ENCODE peak calls at places on chromosome 6, in five cellular contexts. L is Ammon's horn; Z is CD4-positive, alpha-beta T cell; C is stimulated activated CD4-positive, alpha-beta T cell treated with anti-CD3 and anti-CD28 coated beads, Interleukin-4, amount 100 ng/mL, for 24 hours; J is lower lobe of right lung. V is an unnamed sample.

GRCh38 chr6:69774740-69775350 is 22.0 kb downstream of the LMBRD1 start:
- DNase-seq in Z (no peak), L (no peak), J (no peak), C (no peak), V (no peak)

GRCh38 chr6:25341923-25342619 is 62.9 kb downstream of the CARMIL1 start:
- DNase-seq in Z (no peak), J (no peak), C (no peak), L (no peak), V (no peak)

GRCh38 chr6:106642476-106642875 is 13.1 kb downstream of the QRSL1 start:
- DNase-seq in C (no peak), J (no peak), L (peak; percentile 11), Z (no peak), V (no peak)

GRCh38 chr6:64074981-64075380 is 439.4 kb downstream of the PHF3 start:
- DNase-seq in L (no peak), Z (no peak), C (no peak), J (no peak), V (no peak)

GRCh38 chr6:167568407-167569024 is 243.6 kb downstream of the TTLL2 start:
- DNase-seq in Z (no peak), C (no peak), L (no peak), J (no peak), V (no peak)

GRCh38 chr6:129957941-129958898 is 60.2 kb upstream of the L3MBTL3 start:
- DNase-seq in J (no peak), L (no peak), Z (no peak), C (no peak), V (no peak)

GRCh38 chr6:6696867-6697531 is 108.5 kb downstream of the LY86 start:
- DNase-seq in C (no peak), Z (no peak), L (peak; percentile 83), J (peak; percentile 85), V (no peak)

GRCh38 chr6:107101661-107102413 is 13.5 kb downstream of the BEND3 start:
- DNase-seq in J (no peak), Z (no peak), C (no peak), L (no peak), V (no peak)

GRCh38 chr6:108699290-108700041 is 138.7 kb downstream of the FOXO3 start:
- DNase-seq in L (no peak), C (no peak), J (no peak), Z (no peak), V (no peak)

GRCh38 chr6:29589423-29590048 is 4.6 kb downstream of the OR2H2 start:
- DNase-seq in C (peak; percentile 66), Z (peak; percentile 33), L (peak; percentile 75), J (no peak), V (peak; percentile 25)

GRCh38 chr6:23775127-23775526 is 350.9 kb upstream of the NRSN1 start:
- DNase-seq in L (no peak), C (no peak), J (no peak), Z (no peak), V (no peak)

GRCh38 chr6:8108031-8108660 is 5.8 kb upstream of the EEF1E1 start:
- DNase-seq in Z (no peak), L (peak; percentile 25), C (no peak), J (no peak), V (no peak)

GRCh38 chr6:121619013-121619412 is 183.6 kb downstream of the GJA1 start:
- DNase-seq in Z (no peak), J (no peak), L (no peak), C (no peak), V (no peak)

GRCh38 chr6:109421184-109421583 is 19.2 kb downstream of the PPIL6 start:
- DNase-seq in J (no peak), Z (no peak), C (no peak), L (no peak), V (no peak)

GRCh38 chr6:148525453-148525852 is 182.8 kb downstream of the SASH1 start:
- DNase-seq in L (no peak), Z (no peak), J (no peak), C (no peak), V (no peak)

GRCh38 chr6:128632131-128632530 is 111.7 kb upstream of the PTPRK start:
- DNase-seq in C (no peak), Z (no peak), J (no peak), L (no peak), V (no peak)

GRCh38 chr6:42200035-42200434 is 5.3 kb upstream of the GUCA1B start:
- DNase-seq in Z (no peak), L (peak; percentile 30), C (no peak), J (no peak), V (no peak)

V was measured in activated T-helper 9 cell treated with anti-CD3 and anti-CD28 coated beads, Interleukin-2, amount 50 U/mL, for 16 hours.